ENCODE peak calls at places on chromosomes 16 and 17, in six cellular contexts. E, I, S, R, O and V are unnamed samples. For H3K4me1, the result is how much of the 10 kb centered on the place peaks cover.

GRCh38 chr16:70529051-70529777 is 5.6 kb downstream of the SF3B3 start:
- DNase-seq in E (peak), I (peak), S (no peak), R (no peak), O (peak), V (no peak)

GRCh38 chr17:76074390-76075363 is at the start of gene GALR2:
- DNase-seq in E (no peak), I (no peak), S (peak), R (no peak), O (no peak), V (no peak)

GRCh38 chr17:73625975-73626706 is 18.1 kb downstream of the SDK2 start:
- DNase-seq in E (no peak), I (no peak), S (no peak), R (no peak), O (no peak), V (no peak)

GRCh38 chr17:77459018-77459755 is 318.4 kb downstream of the SEC14L1 start:
- DNase-seq in E (no peak), I (no peak), S (no peak), R (no peak), O (no peak), V (peak)

GRCh38 chr17:5526821-5527598 is 40.6 kb downstream of the MIS12 start:
- DNase-seq in E (peak), I (peak), S (no peak), R (peak), O (peak), V (no peak)

GRCh38 chr17:57034807-57035754 is 50.0 kb upstream of the AKAP1 start:
- DNase-seq in E (no peak), I (no peak), S (no peak), R (no peak), O (no peak), V (no peak)

GRCh38 chr17:6355196-6355595 is 79.7 kb downstream of the AIPL1 start:
- DNase-seq in E (no peak), I (no peak), S (no peak), R (no peak), O (no peak), V (no peak)

GRCh38 chr16:89004209-89004831 is 27.3 kb upstream of the CBFA2T3 start:
- DNase-seq in E (peak), I (no peak), S (peak), R (no peak), O (no peak), V (no peak)

GRCh38 chr16:46801428-46802049 is 29.4 kb downstream of the C16orf87 start:
- DNase-seq in E (peak), I (no peak), S (no peak), R (no peak), O (peak), V (no peak)

GRCh38 chr16:85346404-85347212 is 234.3 kb upstream of the CIBAR2 start:
- DNase-seq in E (no peak), I (no peak), S (no peak), R (no peak), O (no peak), V (no peak)

GRCh38 chr17:57911834-57912673 is 43.2 kb downstream of the CUEDC1 start:
- DNase-seq in E (peak), I (peak), S (no peak), R (no peak), O (no peak), V (no peak)

GRCh38 chr17:78970834-78971763 is 8.6 kb downstream of the LGALS3BP start:
- DNase-seq in E (peak), I (peak), S (peak), R (no peak), O (peak), V (peak)

GRCh38 chr17:37702605-37703004 is 42.3 kb downstream of the HNF1B start:
- DNase-seq in E (peak), I (peak), S (no peak), R (no peak), O (peak), V (no peak)

GRCh38 chr16:23435500-23435899 is 17.5 kb downstream of the COG7 start:
- DNase-seq in E (peak), I (peak), S (no peak), R (no peak), O (peak), V (peak)

GRCh38 chr17:81910840-81911276 is 341 bp downstream of the PCYT2 start:
- DNase-seq in E (peak), I (no peak), S (no peak), R (no peak), O (no peak), V (no peak)

GRCh38 chr16:22763655-22764054 is 50.3 kb upstream of the HS3ST2 start:
- DNase-seq in E (no peak), I (no peak), S (no peak), R (no peak), O (no peak), V (no peak)

GRCh38 chr17:1989135-1989534 is 36.0 kb downstream of the RTN4RL1 start:
- DNase-seq in E (peak), I (peak), S (peak), R (no peak), O (peak), V (no peak)

GRCh38 chr17:19750835-19751234 is 2.7 kb upstream of the ALDH3A1 start:
- DNase-seq in E (no peak), I (no peak), S (no peak), R (no peak), O (no peak), V (no peak)

DNA sequence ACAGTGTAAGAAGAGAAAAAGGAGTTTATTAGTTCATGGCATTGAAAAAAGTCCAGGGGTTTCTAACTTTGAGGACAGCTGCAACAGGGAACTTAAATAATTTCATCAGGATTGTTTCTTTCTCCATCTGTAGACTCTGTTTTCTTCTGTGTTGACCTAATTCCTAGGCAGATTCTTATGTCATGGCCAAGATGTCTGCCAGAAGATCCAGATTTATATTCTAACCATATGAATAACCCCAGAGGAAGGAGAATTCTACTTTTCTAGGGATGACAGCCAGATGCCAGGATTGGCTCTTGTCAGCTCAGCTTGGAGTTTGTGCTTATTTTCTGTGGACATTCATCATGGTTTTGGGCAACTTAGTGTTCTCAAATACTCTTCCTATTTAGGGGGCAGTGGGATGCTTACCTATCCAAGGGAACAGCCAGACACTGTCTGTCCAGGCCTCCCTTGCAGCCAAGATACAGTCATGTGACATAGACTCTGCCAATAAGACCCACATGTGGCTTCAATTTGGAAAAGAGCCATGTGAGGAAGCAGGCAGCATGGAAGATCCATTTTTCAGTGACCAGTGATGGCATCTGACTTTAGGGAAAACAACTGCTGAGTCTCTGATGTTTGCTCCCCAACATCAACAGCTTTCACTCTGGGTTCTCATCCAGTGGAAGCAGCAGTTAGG is 18.2 kb downstream of the PCTP start:
- DNase-seq in E (peak), I (no peak), S (no peak), R (no peak), O (peak), V (no peak)
- H3K27ac ChIP-seq in E (peak), I (no peak), S (no peak), R (no peak), O (peak), V (no peak)

DNA sequence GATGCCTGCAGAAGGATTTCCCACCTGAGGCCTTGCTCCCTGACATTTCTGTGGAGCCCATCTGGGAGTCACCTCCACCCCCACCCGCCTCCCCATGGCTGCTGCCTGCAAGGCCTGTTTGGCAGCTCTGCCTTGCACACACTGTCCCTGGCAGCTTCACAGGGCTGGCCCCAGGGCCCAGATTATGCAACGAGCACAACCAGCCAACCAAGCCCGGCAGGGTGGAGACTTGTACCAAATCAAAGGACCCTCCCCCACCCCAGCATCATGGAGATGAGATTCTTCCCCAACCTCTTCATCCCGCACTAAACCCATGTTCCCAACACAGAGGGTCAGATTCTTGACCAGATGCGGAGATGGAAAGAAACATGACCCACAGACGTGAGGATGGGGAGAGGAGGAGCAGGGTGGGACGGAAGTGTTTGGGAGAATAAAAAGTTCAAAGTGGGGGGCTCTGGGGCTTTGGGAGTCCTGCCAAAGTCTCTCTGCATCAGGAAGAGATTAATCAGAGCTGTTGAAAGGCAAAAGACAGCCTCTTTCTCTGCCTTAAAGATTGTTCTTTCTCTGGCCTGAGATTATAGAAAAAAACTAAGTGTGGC is 3.8 kb downstream of the SMARCD2 start:
- DNase-seq in E (peak), I (no peak), S (peak), R (no peak), O (peak), V (no peak)
- H3K4me1 ChIP-seq in E (under half), I (under half), S (under half), R (under half), O (under half), V (half or more)

DNA sequence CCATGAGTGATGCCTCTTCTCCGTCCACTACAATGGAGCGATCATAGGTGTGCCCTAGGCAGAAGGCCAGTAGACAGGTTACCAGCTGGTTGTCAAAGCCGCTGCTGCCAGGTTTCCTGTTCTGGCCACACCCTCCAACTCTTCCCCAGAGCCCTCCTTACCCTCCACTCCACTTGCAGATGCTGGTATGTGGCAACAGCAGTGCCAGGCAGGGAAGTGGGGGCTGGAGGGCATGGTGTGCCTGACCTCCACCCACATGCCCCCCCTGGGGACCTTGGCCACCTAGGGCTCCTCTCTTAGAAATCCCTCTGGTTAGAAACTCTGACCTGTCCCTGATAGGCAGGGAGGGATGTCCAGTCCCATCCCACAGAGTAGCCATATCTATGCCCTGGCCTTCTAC is 1.5 kb downstream of the RRAD start:
- DNase-seq in E (no peak), I (no peak), S (no peak), R (no peak), O (no peak), V (no peak)
- H3K4me3 ChIP-seq in E (no peak), I (no peak), S (no peak), R (no peak), O (no peak), V (no peak)

GRCh38 chr17:4204190-4204589 is 59.6 kb downstream of the ANKFY1 start:
- DNase-seq in E (peak), I (no peak), S (no peak), R (no peak), O (peak), V (no peak)
- H3K27ac ChIP-seq in E (peak), I (no peak), S (no peak), R (no peak), O (peak), V (no peak)